ENCODE peak calls at places on chromosomes 5 and 9, in ten cellular contexts. H, B, I, Y, U, E, D, G, S and L are unnamed samples.

GRCh38 chr9:136860933-136861873 is 4.9 kb downstream of the EDF1 start:
- DNase-seq in H (no peak), B (no peak), I (no peak), Y (no peak), U (no peak), E (no peak), D (no peak), G (no peak), S (no peak), L (no peak)

GRCh38 chr9:70065572-70065971 is 21.9 kb downstream of the MAMDC2 start:
- DNase-seq in H (no peak), B (no peak), I (no peak), Y (no peak), U (no peak), E (no peak), D (no peak), G (no peak), S (no peak), L (no peak)

GRCh38 chr9:89883401-89884341 is 278.9 kb downstream of the GADD45G start:
- DNase-seq in H (no peak), B (no peak), I (no peak), Y (no peak), U (no peak), E (no peak), D (no peak), G (no peak), S (no peak), L (no peak)

GRCh38 chr5:124677376-124677998 is 69.0 kb downstream of the ZNF608 start:
- DNase-seq in H (no peak), B (no peak), I (peak), Y (no peak), U (no peak), E (no peak), D (peak), G (no peak), S (no peak), L (no peak)

GRCh38 chr9:81490605-81491331 is 198.6 kb downstream of the TLE1 start:
- DNase-seq in H (no peak), B (no peak), I (peak), Y (no peak), U (no peak), E (no peak), D (no peak), G (no peak), S (no peak), L (no peak)

GRCh38 chr5:172123269-172123692 is 64.7 kb downstream of the STK10 start:
- DNase-seq in H (no peak), B (no peak), I (peak), Y (no peak), U (no peak), E (no peak), D (peak), G (no peak), S (no peak), L (no peak)

GRCh38 chr5:5304361-5305035 is 118.0 kb upstream of the ICE1 start:
- DNase-seq in H (no peak), B (no peak), I (no peak), Y (no peak), U (no peak), E (no peak), D (no peak), G (no peak), S (no peak), L (no peak)

GRCh38 chr5:50325237-50325832 is 115.8 kb downstream of the EMB start:
- DNase-seq in H (no peak), B (peak), I (peak), Y (no peak), U (peak), E (no peak), D (peak), G (no peak), S (no peak), L (no peak)

GRCh38 chr9:13324988-13325387 is 45.5 kb upstream of the MPDZ start:
- DNase-seq in H (no peak), B (no peak), I (peak), Y (no peak), U (no peak), E (no peak), D (no peak), G (no peak), S (no peak), L (no peak)

GRCh38 chr5:178399723-178400115 is 167.1 kb upstream of the PHYKPL start:
- DNase-seq in H (no peak), B (no peak), I (no peak), Y (no peak), U (no peak), E (no peak), D (no peak), G (no peak), S (no peak), L (no peak)

GRCh38 chr9:30075451-30076199 is 2308.8 kb upstream of the ACO1 start:
- DNase-seq in H (peak), B (no peak), I (no peak), Y (no peak), U (no peak), E (peak), D (no peak), G (no peak), S (no peak), L (no peak)

GRCh38 chr9:109033941-109034700 is 20.8 kb upstream of the CTNNAL1 start:
- DNase-seq in H (no peak), B (no peak), I (no peak), Y (no peak), U (no peak), E (no peak), D (no peak), G (no peak), S (no peak), L (no peak)

GRCh38 chr5:143024227-143024920 is 254.2 kb downstream of the ARHGAP26 start:
- DNase-seq in H (no peak), B (no peak), I (no peak), Y (no peak), U (no peak), E (no peak), D (peak), G (no peak), S (no peak), L (no peak)

GRCh38 chr5:32027717-32028321 is 146.3 kb downstream of the GOLPH3 start:
- DNase-seq in H (no peak), B (peak), I (peak), Y (no peak), U (no peak), E (no peak), D (no peak), G (no peak), S (no peak), L (no peak)